ENCODE peak calls at places on chromosomes 5 and 9, in six cellular contexts. M, Y, I, Z, V and N are unnamed samples.

GRCh38 chr5:100900796-100901731 is 2.0 kb downstream of the ST8SIA4 start:
- DNase-seq in M (peak; percentile 15), Y (peak; percentile 56), I (peak; percentile 75), Z (peak; percentile 69), V (peak; percentile 91), N (peak; percentile 73)

GRCh38 chr5:16609412-16609811 is 7.4 kb downstream of the RETREG1 start:
- DNase-seq in M (no peak), Y (no peak), I (no peak), Z (no peak), V (no peak), N (no peak)

GRCh38 chr9:114216081-114216480 is 60.7 kb downstream of the COL27A1 start:
- DNase-seq in M (peak; percentile 45), Y (no peak), I (no peak), Z (no peak), V (no peak), N (no peak)

GRCh38 chr5:43523662-43524072 is 8.7 kb upstream of the C5orf34 start:
- DNase-seq in M (no peak), Y (no peak), I (no peak), Z (no peak), V (no peak), N (no peak)

GRCh38 chr9:89635816-89636215 is 31.0 kb downstream of the GADD45G start:
- DNase-seq in M (no peak), Y (no peak), I (no peak), Z (peak; percentile 11), V (peak; percentile 88), N (no peak)

GRCh38 chr9:137376386-137376785 is 46.6 kb downstream of the EXD3 start:
- DNase-seq in M (no peak), Y (no peak), I (no peak), Z (no peak), V (no peak), N (no peak)

GRCh38 chr5:179371681-179372675 is 26.7 kb upstream of the ADAMTS2 start:
- DNase-seq in M (no peak), Y (no peak), I (peak; percentile 14), Z (no peak), V (no peak), N (no peak)

GRCh38 chr9:69425402-69425801 is 100.4 kb downstream of the ENTREP1 start:
- DNase-seq in M (no peak), Y (no peak), I (no peak), Z (no peak), V (no peak), N (no peak)

GRCh38 chr9:13274901-13275641 is 4.4 kb downstream of the MPDZ start:
- DNase-seq in M (peak; percentile 63), Y (no peak), I (no peak), Z (peak; percentile 39), V (peak; percentile 59), N (no peak)

GRCh38 chr9:127050152-127050551 is 72.3 kb downstream of the ANGPTL2 start:
- DNase-seq in M (no peak), Y (no peak), I (no peak), Z (no peak), V (no peak), N (no peak)

GRCh38 chr9:77892171-77892570 is 139.4 kb downstream of the GNAQ start:
- DNase-seq in M (no peak), Y (no peak), I (no peak), Z (no peak), V (no peak), N (no peak)

GRCh38 chr5:169886033-169886432 is 94.3 kb downstream of the INSYN2B start:
- DNase-seq in M (no peak), Y (no peak), I (no peak), Z (no peak), V (no peak), N (no peak)

GRCh38 chr5:55151923-55152842 is 7.8 kb upstream of the GPX8 start:
- DNase-seq in M (peak; percentile 84), Y (no peak), I (no peak), Z (peak; percentile 51), V (no peak), N (no peak)

GRCh38 chr9:136060671-136061371 is 34.3 kb downstream of the NACC2 start:
- DNase-seq in M (no peak), Y (no peak), I (no peak), Z (no peak), V (no peak), N (no peak)

GRCh38 chr9:133264235-133264764 is 10.7 kb downstream of the ABO start:
- DNase-seq in M (no peak), Y (no peak), I (no peak), Z (no peak), V (no peak), N (no peak)

GRCh38 chr5:1183424-1184162 is 17.8 kb upstream of the SLC6A19 start:
- DNase-seq in M (no peak), Y (no peak), I (no peak), Z (no peak), V (no peak), N (no peak)

GRCh38 chr5:176658817-176659216 is 11.5 kb downstream of the TSPAN17 start:
- DNase-seq in M (peak; percentile 45), Y (no peak), I (no peak), Z (peak; percentile 75), V (peak; percentile 9), N (no peak)

GRCh38 chr9:112850840-112851239 is 39.8 kb downstream of the SLC46A2 start:
- DNase-seq in M (no peak), Y (no peak), I (no peak), Z (no peak), V (no peak), N (no peak)

GRCh38 chr9:135671591-135672041 is 8.5 kb downstream of the LCN9 start:
- DNase-seq in M (no peak), Y (no peak), I (peak; percentile 87), Z (no peak), V (no peak), N (peak; percentile 86)

GRCh38 chr9:35370241-35370640 is 119.7 kb upstream of the RUSC2 start:
- DNase-seq in M (no peak), Y (no peak), I (no peak), Z (no peak), V (no peak), N (no peak)
- H4K91ac ChIP-seq in M (no peak overlapping the region), Y (no peak overlapping the region), I (no peak overlapping the region), Z (no peak overlapping the region), V (no peak overlapping the region), N (no peak overlapping the region)

GRCh38 chr5:29229461-29229860 is 1964.0 kb upstream of the CDH6 start:
- DNase-seq in M (no peak), Y (no peak), I (no peak), Z (no peak), V (no peak), N (no peak)
- H4K91ac ChIP-seq in M (no peak overlapping the region), Y (no peak overlapping the region), I (no peak overlapping the region), Z (no peak overlapping the region), V (no peak overlapping the region), N (no peak overlapping the region)

GRCh38 chr5:174065528-174066189 is 20.2 kb downstream of the NSG2 start:
- DNase-seq in M (no peak), Y (no peak), I (no peak), Z (no peak), V (no peak), N (no peak)

GRCh38 chr5:174073088-174073487 is 27.6 kb downstream of the NSG2 start:
- DNase-seq in M (no peak), Y (no peak), I (no peak), Z (no peak), V (no peak), N (no peak)

GRCh38 chr5:174074369-174074768 is 28.9 kb downstream of the NSG2 start:
- DNase-seq in M (no peak), Y (no peak), I (no peak), Z (no peak), V (no peak), N (no peak)

GRCh38 chr5:174067499-174067898 is 22.0 kb downstream of the NSG2 start:
- DNase-seq in M (no peak), Y (no peak), I (no peak), Z (no peak), V (no peak), N (no peak)

DNA sequence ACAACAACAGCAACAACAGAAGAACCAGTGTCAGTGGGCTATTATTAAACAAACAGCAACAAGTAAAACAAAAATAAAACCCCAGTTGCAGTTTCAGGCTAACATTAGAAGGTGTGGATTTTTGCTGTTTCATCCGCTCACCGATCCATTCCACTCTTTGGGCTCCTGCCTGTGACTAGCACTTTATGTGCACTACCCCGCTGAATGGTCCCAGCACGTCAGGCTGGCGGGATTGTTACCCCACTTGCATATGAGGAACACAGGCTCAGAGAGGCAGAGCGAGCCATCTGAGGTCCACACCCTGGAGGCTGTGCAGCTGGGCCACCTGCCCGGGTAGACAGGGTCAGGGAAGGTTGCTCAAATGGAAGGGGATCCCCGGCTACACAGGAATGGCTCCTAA is 26.0 kb downstream of the NSG2 start:
- DNase-seq in M (no peak), Y (no peak), I (no peak), Z (no peak), V (no peak), N (no peak)
- H4K91ac ChIP-seq in M (no peak overlapping the region), Y (no peak overlapping the region), I (no peak overlapping the region), Z (no peak overlapping the region), V (no peak overlapping the region), N (no peak overlapping the region)

GRCh38 chr5:174399411-174399810 is 325.0 kb upstream of the MSX2 start:
- DNase-seq in M (no peak), Y (no peak), I (no peak), Z (no peak), V (no peak), N (no peak)

GRCh38 chr5:174398171-174398570 is 326.2 kb upstream of the MSX2 start:
- DNase-seq in M (no peak), Y (no peak), I (no peak), Z (no peak), V (no peak), N (no peak)

GRCh38 chr5:174402224-174402812 is 322.1 kb upstream of the MSX2 start:
- DNase-seq in M (no peak), Y (no peak), I (no peak), Z (no peak), V (peak; percentile 81), N (peak; percentile 30)

GRCh38 chr5:174404848-174405247 is 319.5 kb upstream of the MSX2 start:
- DNase-seq in M (no peak), Y (no peak), I (no peak), Z (no peak), V (no peak), N (no peak)

DNA sequence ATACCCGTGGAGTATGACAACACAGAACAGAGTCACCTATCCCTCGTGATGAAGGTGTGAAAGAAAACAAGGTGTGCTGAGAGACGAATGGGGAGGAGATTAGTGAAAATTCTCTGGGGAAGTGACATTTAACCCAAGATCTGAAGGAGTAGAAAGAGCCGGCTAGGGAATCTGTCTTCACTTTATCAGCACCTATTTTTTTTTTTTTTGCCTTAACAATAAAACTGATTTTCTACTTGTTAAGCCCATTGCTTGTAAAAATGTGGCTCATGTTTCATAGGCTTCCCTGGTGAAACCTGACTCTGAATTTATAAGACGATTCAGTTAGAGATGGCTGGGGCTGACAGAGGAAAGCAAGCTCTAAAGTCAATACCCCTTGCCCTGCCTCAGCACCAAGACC is 322.6 kb upstream of the MSX2 start:
- DNase-seq in M (no peak), Y (no peak), I (no peak), Z (no peak), V (no peak), N (no peak)
- H4K91ac ChIP-seq in M (no peak overlapping the region), Y (no peak overlapping the region), I (no peak overlapping the region), Z (no peak overlapping the region), V (peak overlapping the region; percentile 76), N (no peak overlapping the region)

GRCh38 chr5:171965740-171966139 is 40.7 kb downstream of the FBXW11 start:
- DNase-seq in M (no peak), Y (no peak), I (no peak), Z (no peak), V (no peak), N (no peak)
- H4K91ac ChIP-seq in M (no peak overlapping the region), Y (no peak overlapping the region), I (no peak overlapping the region), Z (no peak overlapping the region), V (no peak overlapping the region), N (no peak overlapping the region)

GRCh38 chr5:123245689-123246088 is 156.6 kb downstream of the PRDM6 start:
- DNase-seq in M (no peak), Y (no peak), I (no peak), Z (no peak), V (no peak), N (no peak)
- H4K91ac ChIP-seq in M (no peak overlapping the region), Y (no peak overlapping the region), I (no peak overlapping the region), Z (no peak overlapping the region), V (no peak overlapping the region), N (no peak overlapping the region)